ENCODE peak calls at places on chromosomes 16 and 17, in four cellular contexts. T is IMR-90, J is mucosa of descending colon, V is OCI-LY7. X is an unnamed sample.

GRCh38 chr17:64200080-64201042 is 62.7 kb downstream of the TEX2 start:
- DNase-seq in T (peak; percentile 67), J (no peak), V (no peak), X (peak; percentile 35)

GRCh38 chr16:54931041-54931756 is 534 bp downstream of the IRX5 start:
- DNase-seq in T (no peak), J (peak; percentile 21), V (no peak), X (peak; percentile 73)

GRCh38 chr17:59627770-59628171 is 8.1 kb downstream of the CLTC start:
- DNase-seq in T (no peak), J (no peak), V (no peak), X (no peak)

GRCh38 chr17:44543213-44543904 is 13.9 kb upstream of the FZD2 start:
- DNase-seq in T (peak; percentile 96), J (no peak), V (no peak), X (peak; percentile 96)

GRCh38 chr17:38465420-38466345 is 37.4 kb downstream of the ARHGAP23 start:
- DNase-seq in T (peak; percentile 71), J (no peak), V (no peak), X (peak; percentile 91)

GRCh38 chr17:57091186-57091618 is 6.2 kb downstream of the AKAP1 start:
- DNase-seq in T (no peak), J (no peak), V (no peak), X (no peak)

GRCh38 chr17:36149296-36149820 is 27.1 kb downstream of the TBC1D3B start:
- DNase-seq in T (peak; percentile 33), J (no peak), V (no peak), X (peak; percentile 51)

GRCh38 chr16:31664683-31665482 is 137.2 kb downstream of the AHSP start:
- DNase-seq in T (peak; percentile 16), J (no peak), V (no peak), X (no peak)

GRCh38 chr16:14151256-14152030 is 80.3 kb downstream of the MRTFB start:
- DNase-seq in T (no peak), J (no peak), V (no peak), X (no peak)

GRCh38 chr16:53892155-53892554 is 188.2 kb downstream of the FTO start:
- DNase-seq in T (peak; percentile 81), J (peak; percentile 77), V (peak; percentile 27), X (peak; percentile 45)

GRCh38 chr16:31265329-31266245 is 5.8 kb downstream of the ITGAM start:
- DNase-seq in T (peak; percentile 60), J (no peak), V (no peak), X (no peak)

GRCh38 chr17:80111702-80112470 is 10.5 kb downstream of the GAA start:
- DNase-seq in T (no peak), J (no peak), V (peak; percentile 23), X (no peak)

GRCh38 chr17:40588557-40588956 is 23.3 kb upstream of the CCR7 start:
- DNase-seq in T (no peak), J (no peak), V (no peak), X (no peak)

GRCh38 chr17:57985675-57985974 is 2.4 kb downstream of the VEZF1 start:
- DNase-seq in T (peak; percentile 25), J (no peak), V (no peak), X (peak; percentile 82)

GRCh38 chr17:27878776-27879562 is 14.2 kb downstream of the LYRM9 start:
- DNase-seq in T (no peak), J (no peak), V (no peak), X (no peak)

GRCh38 chr16:75203667-75204409 is 3.1 kb downstream of the CTRB2 start:
- DNase-seq in T (no peak), J (no peak), V (no peak), X (no peak)

GRCh38 chr16:2724816-2725348 is 4.9 kb upstream of the PRSS27 start:
- DNase-seq in T (no peak), J (no peak), V (no peak), X (no peak)

GRCh38 chr16:47731252-47731651 is 270.1 kb downstream of the PHKB start:
- DNase-seq in T (peak; percentile 99), J (no peak), V (no peak), X (peak; percentile 88)

GRCh38 chr16:7398536-7398935 is 65.9 kb downstream of the RBFOX1 start:
- DNase-seq in T (no peak), J (no peak), V (no peak), X (no peak)

GRCh38 chr16:89701425-89702406 is at the start of gene SPATA2L:
- DNase-seq in T (peak; percentile 65), J (peak; percentile 96), V (peak; percentile 98), X (peak; percentile 74)
- TF ChIP-seq CTCF in T (peak; percentile 27), J (no peak), V (peak; percentile 23), X (no peak)

GRCh38 chr16:29830774-29831173 is 10.5 kb downstream of the MVP start:
- DNase-seq in T (no peak), J (no peak), V (no peak), X (no peak)
- H3K4me3 ChIP-seq in T (no peak overlapping the region), J (no peak overlapping the region), V (no peak overlapping the region), X (no peak overlapping the region)

DNA sequence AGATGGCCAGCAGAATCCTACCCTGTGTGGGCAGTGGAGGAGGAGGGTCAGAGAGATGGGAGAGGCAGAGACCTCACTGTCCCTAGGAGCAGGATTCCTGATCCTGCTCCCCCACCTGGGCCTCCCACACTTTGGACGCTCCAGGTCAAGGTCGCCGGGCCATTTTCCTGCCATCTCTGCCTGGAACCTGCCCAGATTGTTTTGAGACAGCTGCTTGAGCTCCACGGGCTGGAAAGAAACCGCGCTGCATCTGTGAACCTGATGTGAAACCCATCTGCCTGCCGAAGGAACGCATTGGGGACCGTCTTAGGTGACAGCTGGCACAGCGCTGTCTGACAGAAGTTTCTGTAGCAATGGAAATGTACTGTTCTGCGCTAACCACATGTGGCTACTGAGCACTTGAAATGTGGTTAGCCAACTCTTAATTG is 15.6 kb upstream of the NUBP1 start:
- DNase-seq in T (no peak), J (no peak), V (no peak), X (peak; percentile 30)
- TF ChIP-seq CTCF in T (no peak), J (no peak), V (no peak), X (no peak)

DNA sequence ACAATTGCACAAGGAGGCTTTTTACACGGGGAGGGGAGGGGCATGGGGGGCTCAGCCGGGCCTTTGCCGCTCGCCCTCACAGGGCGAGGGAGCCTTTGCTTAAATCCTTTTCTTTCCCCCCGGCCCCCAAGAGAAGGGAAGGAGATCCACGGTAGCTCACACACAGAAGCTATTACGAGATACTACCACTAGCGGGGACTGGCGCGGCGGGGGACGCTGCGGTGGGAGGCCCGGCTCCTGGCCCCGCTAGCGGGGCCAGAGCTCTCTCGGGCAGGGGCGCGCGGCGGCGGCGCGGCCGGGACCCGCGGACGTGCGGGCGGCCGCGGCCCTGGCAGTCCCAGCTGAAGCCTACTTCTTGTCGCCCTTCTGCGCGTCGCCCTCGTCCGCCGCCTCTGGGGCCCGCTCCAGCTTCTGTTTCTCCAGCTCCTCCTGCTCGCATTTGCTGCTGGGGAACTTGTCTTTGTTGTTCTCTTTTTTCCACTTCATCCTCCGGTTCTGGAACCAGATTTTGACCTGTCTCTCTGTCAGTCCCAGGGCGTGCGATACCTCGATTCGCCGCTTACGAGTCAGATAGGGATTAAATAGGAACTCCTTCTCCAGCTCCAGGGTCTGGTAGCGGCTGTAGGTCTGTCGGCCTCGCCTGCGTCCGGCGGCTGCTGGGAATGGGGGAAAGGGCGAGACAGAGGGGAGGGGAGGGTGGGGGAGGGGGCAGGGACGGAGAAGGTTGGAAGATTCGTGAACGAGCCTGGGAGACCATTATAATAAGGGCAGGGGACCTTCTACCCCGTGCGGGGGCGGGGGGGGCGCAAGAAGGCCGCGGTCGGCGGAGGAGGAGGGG is 2.0 kb downstream of the HOXB8 start:
- DNase-seq in T (peak; percentile 61), J (no peak), V (peak; percentile 57), X (no peak)
- H3K4me3 ChIP-seq in T (peak overlapping the region; percentile 63), J (peak overlapping the region; percentile 3), V (peak overlapping the region; percentile 72), X (no peak overlapping the region)

DNA sequence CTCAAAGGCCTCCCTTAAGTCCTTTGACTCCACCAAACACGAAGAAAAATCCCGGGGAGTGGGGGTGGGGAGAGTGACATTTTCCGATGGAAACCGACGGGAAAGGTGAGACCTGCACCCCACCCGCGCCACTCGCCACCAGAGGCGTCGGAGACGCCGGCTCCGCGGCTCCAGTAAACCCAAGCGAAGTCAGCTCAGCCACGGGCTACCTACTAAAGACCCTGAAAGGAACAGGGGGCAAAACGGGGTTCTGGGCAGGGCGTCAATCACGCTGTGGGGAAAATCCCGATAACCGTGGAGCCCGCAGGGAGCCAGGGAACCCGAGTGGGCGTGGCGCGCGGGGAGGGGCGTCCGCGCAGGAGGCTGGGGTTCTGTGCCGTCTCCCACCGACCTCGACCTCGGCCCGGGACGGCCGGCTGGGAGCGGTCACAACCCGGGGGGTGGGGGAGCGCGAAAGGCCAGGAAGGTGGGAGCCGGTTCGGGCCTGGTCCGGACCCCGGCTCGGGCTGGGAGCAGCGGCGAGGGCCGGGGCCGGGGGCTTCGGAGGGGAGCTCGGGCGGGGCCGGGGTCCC is 565 bp downstream of the WDR45B start:
- DNase-seq in T (no peak), J (peak; percentile 54), V (peak; percentile 57), X (no peak)
- TF ChIP-seq CTCF in T (no peak), J (no peak), V (peak; percentile 57), X (no peak)

GRCh38 chr16:11582157-11582814 is 4.4 kb downstream of the LITAF start:
- DNase-seq in T (no peak), J (no peak), V (no peak), X (no peak)

GRCh38 chr16:11585460-11586374 is 1.0 kb downstream of the LITAF start:
- DNase-seq in T (peak; percentile 33), J (peak; percentile 56), V (peak; percentile 39), X (no peak)

GRCh38 chr16:11581677-11582076 is 5.0 kb downstream of the LITAF start:
- DNase-seq in T (no peak), J (no peak), V (no peak), X (no peak)

GRCh38 chr16:11583889-11584565 is 2.7 kb downstream of the LITAF start:
- DNase-seq in T (no peak), J (peak; percentile 77), V (no peak), X (no peak)

DNA sequence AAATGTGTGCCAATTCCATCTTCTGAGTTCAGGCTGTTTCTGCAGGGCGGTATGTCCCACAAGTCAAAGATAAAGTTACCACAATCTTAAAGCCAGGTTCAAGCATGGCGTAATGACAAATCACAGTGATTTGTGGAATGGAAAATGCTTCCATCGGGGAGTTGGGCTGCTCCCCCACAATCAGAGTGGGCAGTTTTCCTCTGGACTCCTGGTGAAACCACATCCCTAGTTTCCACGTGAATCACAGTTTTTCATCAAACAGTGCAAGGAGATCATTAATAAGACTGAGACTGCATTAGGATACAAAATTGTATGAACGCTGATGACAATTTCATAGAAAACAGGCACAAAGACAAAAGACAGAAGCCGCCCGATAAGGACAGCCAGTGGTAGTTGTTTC is 3.5 kb downstream of the LITAF start:
- DNase-seq in T (peak; percentile 72), J (no peak), V (no peak), X (peak; percentile 45)
- H3K4me3 ChIP-seq in T (no peak overlapping the region), J (no peak overlapping the region), V (no peak overlapping the region), X (peak overlapping the region; percentile 90)

GRCh38 chr16:49338867-49339266 is 34.7 kb upstream of the C16orf78 start:
- DNase-seq in T (no peak), J (no peak), V (peak; percentile 73), X (no peak)

GRCh38 chr16:49336581-49336980 is 37.0 kb upstream of the C16orf78 start:
- DNase-seq in T (no peak), J (no peak), V (no peak), X (no peak)

GRCh38 chr16:49340466-49340865 is 33.1 kb upstream of the C16orf78 start:
- DNase-seq in T (no peak), J (no peak), V (peak; percentile 51), X (no peak)

GRCh38 chr16:49335828-49336227 is 37.8 kb upstream of the C16orf78 start:
- DNase-seq in T (no peak), J (no peak), V (no peak), X (no peak)

GRCh38 chr16:49337814-49338350 is 35.7 kb upstream of the C16orf78 start:
- DNase-seq in T (no peak), J (no peak), V (no peak), X (no peak)
- TF ChIP-seq CTCF in T (no peak), J (no peak), V (no peak), X (no peak)

X was measured in foreskin fibroblast.